ENCODE peak calls at places on chromosomes 4 and X, in seven cellular contexts. D, H, S, R, U, F and N are unnamed samples.

GRCh38 chr4:67911638-67912037 is 27.8 kb upstream of the TMPRSS11D start:
- DNase-seq in D (no peak), H (no peak), S (no peak), R (no peak), U (no peak), F (no peak), N (no peak)

GRCh38 chr4:184844742-184845141 is 19.0 kb upstream of the ACSL1 start:
- DNase-seq in D (no peak), H (no peak), S (no peak), R (no peak), U (no peak), F (no peak), N (no peak)

GRCh38 chr4:6974138-6974848 is 64.7 kb downstream of the TBC1D14 start:
- DNase-seq in D (peak), H (peak), S (peak), R (peak), U (peak), F (peak), N (peak)

GRCh38 chrX:123425471-123425870 is 241.4 kb downstream of the GRIA3 start:
- DNase-seq in D (no peak), H (no peak), S (no peak), R (no peak), U (no peak), F (no peak), N (no peak)

GRCh38 chr4:5895287-5895686 is 2.4 kb upstream of the CRMP1 start:
- DNase-seq in D (no peak), H (no peak), S (no peak), R (no peak), U (no peak), F (no peak), N (no peak)

GRCh38 chrX:843306-843705 is 212.7 kb downstream of the SHOX start:
- DNase-seq in D (no peak), H (no peak), S (no peak), R (no peak), U (no peak), F (no peak), N (no peak)

GRCh38 chrX:40005290-40006011 is 92.3 kb downstream of the BCOR start:
- DNase-seq in D (no peak), H (no peak), S (peak), R (no peak), U (no peak), F (no peak), N (no peak)

GRCh38 chrX:47674776-47675175 is 15.8 kb upstream of the UXT start:
- DNase-seq in D (no peak), H (no peak), S (no peak), R (no peak), U (no peak), F (no peak), N (no peak)

GRCh38 chrX:35115205-35115604 is 172.6 kb downstream of the FAM47B start:
- DNase-seq in D (no peak), H (no peak), S (no peak), R (no peak), U (no peak), F (peak), N (no peak)

GRCh38 chr4:92825186-92825715 is 521.5 kb downstream of the GRID2 start:
- DNase-seq in D (peak), H (no peak), S (no peak), R (no peak), U (no peak), F (no peak), N (no peak)

GRCh38 chr4:128310266-128310697 is 22.7 kb upstream of the PGRMC2 start:
- DNase-seq in D (peak), H (no peak), S (peak), R (no peak), U (no peak), F (no peak), N (no peak)

GRCh38 chrX:9862525-9862924 is 76.3 kb downstream of the SHROOM2 start:
- DNase-seq in D (no peak), H (no peak), S (no peak), R (no peak), U (no peak), F (no peak), N (no peak)

GRCh38 chr4:1494416-1495315 is 88.4 kb upstream of the NKX1-1 start:
- DNase-seq in D (no peak), H (no peak), S (no peak), R (no peak), U (no peak), F (no peak), N (no peak)

GRCh38 chr4:2259541-2260267 is 2.2 kb downstream of the MXD4 start:
- DNase-seq in D (no peak), H (no peak), S (no peak), R (peak), U (no peak), F (no peak), N (no peak)

GRCh38 chr4:24476209-24476781 is 108.1 kb downstream of the DHX15 start:
- DNase-seq in D (peak), H (no peak), S (peak), R (no peak), U (no peak), F (no peak), N (no peak)

GRCh38 chr4:125244848-125245450 is 69.8 kb upstream of the FAT4 start:
- DNase-seq in D (peak), H (no peak), S (peak), R (no peak), U (no peak), F (peak), N (no peak)

GRCh38 chr4:143701365-143701764 is 890 bp upstream of the FREM3 start:
- DNase-seq in D (no peak), H (no peak), S (peak), R (no peak), U (no peak), F (no peak), N (no peak)

GRCh38 chr4:170748975-170749374 is 659.2 kb upstream of the AADAT start:
- DNase-seq in D (no peak), H (no peak), S (no peak), R (no peak), U (no peak), F (no peak), N (no peak)

GRCh38 chr4:159086606-159087005 is 16.3 kb upstream of the RAPGEF2 start:
- DNase-seq in D (no peak), H (no peak), S (no peak), R (no peak), U (no peak), F (no peak), N (no peak)

GRCh38 chrX:54413753-54414152 is 26.5 kb upstream of the TSR2 start:
- DNase-seq in D (no peak), H (no peak), S (no peak), R (no peak), U (no peak), F (no peak), N (no peak)

GRCh38 chr4:145619639-145619996 is 433 bp downstream of the MMAA start:
- DNase-seq in D (peak), H (no peak), S (no peak), R (peak), U (peak), F (peak), N (peak)

GRCh38 chrX:1480082-1480785 is 27.5 kb upstream of the ASMTL start:
- DNase-seq in D (no peak), H (no peak), S (no peak), R (peak), U (no peak), F (no peak), N (no peak)

GRCh38 chrX:154505726-154506125 is 10.3 kb downstream of the FAM3A start:
- DNase-seq in D (no peak), H (no peak), S (no peak), R (no peak), U (no peak), F (peak), N (no peak)